ENCODE peak calls at places on chromosomes 16 and 17, in six cellular contexts. L, D, A, J, T and N are unnamed samples.

GRCh38 chr16:31219154-31219741 is 2.3 kb upstream of the PYDC1 start:
- DNase-seq in L (no peak), D (no peak), A (no peak), J (no peak), T (no peak), N (no peak)

GRCh38 chr17:57599271-57600045 is 145.6 kb downstream of the CCDC182 start:
- DNase-seq in L (no peak), D (no peak), A (peak; percentile 27), J (no peak), T (no peak), N (no peak)

GRCh38 chr16:82598766-82599165 is 28.0 kb upstream of the CDH13 start:
- DNase-seq in L (no peak), D (no peak), A (no peak), J (no peak), T (no peak), N (no peak)

GRCh38 chr16:9042943-9043680 is 48.3 kb upstream of the HAPSTR1 start:
- DNase-seq in L (peak; percentile 30), D (peak; percentile 69), A (no peak), J (peak; percentile 66), T (no peak), N (peak; percentile 67)

GRCh38 chr17:56718515-56718914 is 115.2 kb downstream of the C17orf67 start:
- DNase-seq in L (no peak), D (no peak), A (no peak), J (no peak), T (no peak), N (no peak)

GRCh38 chr16:84159006-84159405 is 13.9 kb downstream of the DNAAF1 start:
- DNase-seq in L (no peak), D (no peak), A (no peak), J (no peak), T (no peak), N (no peak)

GRCh38 chr16:31072540-31073072 is 1.4 kb downstream of the ZNF668 start:
- DNase-seq in L (peak; percentile 41), D (no peak), A (no peak), J (peak; percentile 44), T (peak; percentile 46), N (peak; percentile 52)

GRCh38 chr16:65965632-65966031 is 400.9 kb upstream of the CDH5 start:
- DNase-seq in L (no peak), D (no peak), A (no peak), J (no peak), T (no peak), N (no peak)

GRCh38 chr17:9854255-9854654 is 28.5 kb downstream of the GLP2R start:
- DNase-seq in L (no peak), D (no peak), A (no peak), J (no peak), T (no peak), N (no peak)

GRCh38 chr16:29126057-29126494 is 141.2 kb downstream of the LAT start:
- DNase-seq in L (no peak), D (no peak), A (peak; percentile 21), J (no peak), T (no peak), N (no peak)

GRCh38 chr16:86918637-86919036 is 340.3 kb downstream of the FOXL1 start:
- DNase-seq in L (no peak), D (no peak), A (no peak), J (no peak), T (no peak), N (no peak)

GRCh38 chr17:78323821-78324390 is 36.0 kb downstream of the SOCS3 start:
- DNase-seq in L (no peak), D (no peak), A (no peak), J (no peak), T (no peak), N (no peak)

GRCh38 chr17:47066841-47067682 is 88.0 kb upstream of the RPRML start:
- DNase-seq in L (peak; percentile 74), D (peak; percentile 71), A (peak; percentile 63), J (peak; percentile 94), T (peak; percentile 92), N (peak; percentile 88)

GRCh38 chr17:82231562-82232321 is 2.9 kb downstream of the SLC16A3 start:
- DNase-seq in L (no peak), D (no peak), A (no peak), J (peak; percentile 76), T (peak; percentile 87), N (no peak)

GRCh38 chr16:75491876-75492275 is 3.4 kb downstream of the CHST6 start:
- DNase-seq in L (peak; percentile 66), D (no peak), A (no peak), J (no peak), T (no peak), N (no peak)

GRCh38 chr17:32516450-32516849 is 29.7 kb downstream of the CDK5R1 start:
- DNase-seq in L (no peak), D (no peak), A (no peak), J (no peak), T (no peak), N (no peak)

GRCh38 chr17:59727817-59728533 is 20.5 kb downstream of the VMP1 start:
- DNase-seq in L (no peak), D (no peak), A (no peak), J (no peak), T (no peak), N (no peak)

GRCh38 chr16:54939537-54940278 is 9.0 kb downstream of the IRX5 start:
- DNase-seq in L (no peak), D (no peak), A (no peak), J (no peak), T (no peak), N (no peak)

GRCh38 chr16:89051521-89052166 is 42.0 kb upstream of the ACSF3 start:
- DNase-seq in L (no peak), D (no peak), A (no peak), J (no peak), T (no peak), N (no peak)
- H3K4me3 ChIP-seq in L (peak overlapping the region; percentile 68), D (peak overlapping the region; percentile 60), A (no peak overlapping the region), J (peak overlapping the region; percentile 52), T (no peak overlapping the region), N (no peak overlapping the region)

GRCh38 chr16:57727610-57728009 is 8.0 kb upstream of the KATNB1 start:
- DNase-seq in L (no peak), D (no peak), A (no peak), J (no peak), T (no peak), N (no peak)
- TF ChIP-seq CTCF in L (no peak), D (no peak), A (no peak), J (no peak), T (no peak), N (peak; percentile 33)

DNA sequence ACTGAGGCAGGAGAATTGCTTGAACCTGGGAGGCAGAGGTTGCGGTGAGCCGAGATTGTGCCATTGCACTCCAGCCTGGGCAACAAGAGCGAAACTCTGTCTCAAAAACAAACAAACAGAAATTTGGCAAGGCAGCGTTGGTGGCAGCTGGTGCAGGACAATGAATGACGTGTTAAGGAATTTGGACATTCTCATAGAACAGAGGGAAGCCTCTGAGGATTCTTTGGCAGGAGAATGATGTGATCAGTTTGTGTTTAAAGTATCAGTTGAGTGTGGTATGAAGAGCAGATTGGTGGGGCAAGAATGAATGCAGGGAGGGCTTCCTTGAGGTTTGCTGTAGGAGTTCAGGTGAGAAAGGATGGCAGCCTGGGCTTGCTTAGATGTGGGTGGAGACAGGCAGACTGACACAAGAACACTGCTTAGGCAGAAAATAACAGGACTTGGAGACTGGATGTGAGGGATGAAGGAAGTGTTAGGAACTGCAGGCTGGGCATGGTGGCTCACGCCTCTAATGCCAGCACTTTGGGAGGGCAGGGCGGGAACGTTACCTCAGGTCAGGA is 4.8 kb downstream of the CYB5D2 start:
- DNase-seq in L (no peak), D (no peak), A (no peak), J (peak; percentile 25), T (no peak), N (no peak)
- H3K4me3 ChIP-seq in L (no peak overlapping the region), D (no peak overlapping the region), A (no peak overlapping the region), J (no peak overlapping the region), T (no peak overlapping the region), N (no peak overlapping the region)

GRCh38 chr17:7133424-7133823 is 18.8 kb upstream of the ASGR2 start:
- DNase-seq in L (no peak), D (no peak), A (peak; percentile 7), J (no peak), T (no peak), N (no peak)
- TF ChIP-seq CTCF in L (no peak), D (peak; percentile 50), A (peak; percentile 54), J (peak; percentile 27), T (peak; percentile 44), N (peak; percentile 69)

GRCh38 chr17:48613862-48614694 is 1.0 kb downstream of the HOXB8 start:
- DNase-seq in L (no peak), D (no peak), A (no peak), J (no peak), T (no peak), N (no peak)
- H3K4me3 ChIP-seq in L (no peak overlapping the region), D (no peak overlapping the region), A (peak overlapping the region; percentile 13), J (peak overlapping the region; percentile 80), T (no peak overlapping the region), N (peak overlapping the region; percentile 12)

DNA sequence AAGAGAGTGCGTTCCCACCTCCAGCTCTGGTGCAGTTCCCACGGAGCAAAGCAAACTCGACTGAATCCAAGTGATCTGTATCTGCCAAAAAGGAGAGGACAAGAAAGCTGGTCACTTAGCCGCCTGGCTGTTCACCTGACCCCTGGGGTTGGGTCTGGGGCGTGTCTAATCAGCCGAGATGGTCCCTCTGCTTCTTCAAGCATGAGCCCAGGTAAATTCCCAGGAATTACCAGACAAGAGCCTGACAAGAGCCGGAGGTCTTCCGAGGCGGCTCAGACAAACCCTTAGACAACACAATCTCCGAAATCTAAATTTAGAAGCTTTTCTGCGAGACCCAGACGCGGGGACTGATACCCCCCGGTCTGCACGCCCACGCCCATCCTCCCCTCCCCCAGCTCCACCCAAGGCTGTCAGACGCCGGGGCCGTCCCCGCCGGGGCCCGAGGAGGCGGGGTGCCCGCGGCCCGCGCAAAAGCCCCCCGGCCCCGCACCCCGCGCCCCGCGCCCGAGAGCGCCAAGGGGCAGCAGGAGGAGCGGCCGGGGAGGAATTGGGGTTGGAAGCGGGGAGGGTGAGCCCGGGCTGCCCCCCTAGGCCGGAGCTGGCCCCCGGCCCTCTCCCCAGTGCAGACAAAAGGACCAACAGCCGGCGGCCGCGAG is 661 bp downstream of the ZNF821 start:
- DNase-seq in L (peak; percentile 51), D (no peak), A (peak; percentile 41), J (no peak), T (no peak), N (peak; percentile 1)
- TF ChIP-seq CTCF in L (no peak), D (no peak), A (no peak), J (no peak), T (no peak), N (peak; percentile 54)

DNA sequence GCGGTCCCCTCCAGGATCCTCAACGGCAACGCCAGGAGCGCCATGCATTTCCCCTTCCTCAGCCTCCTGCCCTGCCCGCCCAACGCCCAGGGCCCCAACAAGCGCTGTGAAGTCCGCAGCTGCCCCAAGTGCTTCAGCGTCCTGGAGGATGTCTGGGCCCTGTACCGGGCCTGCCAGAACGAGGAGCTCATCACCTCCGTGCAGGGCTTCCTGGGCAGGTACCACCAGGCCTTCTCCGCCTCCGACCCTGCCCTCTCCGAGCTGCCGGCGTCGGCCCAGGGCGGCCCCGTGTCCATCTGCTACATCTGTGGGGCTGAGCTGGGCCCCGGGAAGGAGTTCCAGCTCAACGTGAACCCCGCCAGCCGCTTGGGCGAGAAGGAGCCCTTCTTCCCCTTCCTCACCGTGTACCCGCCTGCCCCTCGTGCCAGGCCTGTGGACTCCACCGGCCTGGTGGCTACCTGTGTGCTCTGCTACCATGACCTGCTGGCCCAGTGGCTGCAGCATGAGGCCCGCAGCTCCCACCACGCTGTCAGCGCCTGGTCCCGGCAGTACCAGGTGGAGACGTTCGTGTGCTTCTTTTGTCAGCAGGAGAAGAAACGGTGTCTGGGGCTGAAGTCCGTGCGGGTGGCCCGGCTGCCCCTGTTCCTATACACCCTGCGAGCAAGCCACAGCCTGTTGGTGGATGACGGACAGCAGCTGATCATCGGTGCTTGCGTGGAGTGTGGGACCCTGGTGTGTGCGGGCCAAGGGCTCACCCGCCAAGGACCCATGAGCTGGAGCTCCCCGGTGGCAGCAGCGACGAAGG is 58.9 kb upstream of the CIBAR2 start:
- DNase-seq in L (no peak), D (no peak), A (no peak), J (peak; percentile 18), T (no peak), N (no peak)
- H3K4me3 ChIP-seq in L (no peak overlapping the region), D (peak overlapping the region; percentile 64), A (no peak overlapping the region), J (peak overlapping the region; percentile 75), T (peak overlapping the region; percentile 70), N (peak overlapping the region; percentile 48)